ENCODE peak calls at places on chromosomes 13 and 19, in five cellular contexts. One of them, this sample, is unnamed.

GRCh38 chr13:33172400-33172799 is 113.2 kb downstream of the STARD13 start:
- DNase-seq in mesenchymal stem cell: no peak
- DNase-seq in IMR-90: no peak
- DNase-seq in neuronal stem cell: no peak
- DNase-seq in H1: no peak
- DNase-seq in this sample: peak; percentile 53

GRCh38 chr19:47228937-47229673 is 1.9 kb downstream of the BBC3 start:
- DNase-seq in mesenchymal stem cell: peak; percentile 79
- DNase-seq in IMR-90: peak; percentile 61
- DNase-seq in neuronal stem cell: no peak
- DNase-seq in H1: no peak
- DNase-seq in this sample: no peak

GRCh38 chr13:100361504-100361903 is 227.1 kb downstream of the GGACT start:
- DNase-seq in mesenchymal stem cell: peak; percentile 13
- DNase-seq in IMR-90: peak; percentile 62
- DNase-seq in neuronal stem cell: no peak
- DNase-seq in H1: no peak
- DNase-seq in this sample: no peak

GRCh38 chr13:94967183-94968039 is 255.1 kb upstream of the SOX21 start:
- DNase-seq in mesenchymal stem cell: peak; percentile 11
- DNase-seq in IMR-90: no peak
- DNase-seq in neuronal stem cell: peak; percentile 57
- DNase-seq in H1: peak; percentile 81
- DNase-seq in this sample: no peak

GRCh38 chr19:46766569-46767317 is 20.5 kb upstream of the STRN4 start:
- DNase-seq in mesenchymal stem cell: no peak
- DNase-seq in IMR-90: no peak
- DNase-seq in neuronal stem cell: no peak
- DNase-seq in H1: peak; percentile 84
- DNase-seq in this sample: peak; percentile 74

GRCh38 chr19:10505583-10506229 is 2.5 kb upstream of the KEAP1 start:
- DNase-seq in mesenchymal stem cell: peak; percentile 70
- DNase-seq in IMR-90: peak; percentile 50
- DNase-seq in neuronal stem cell: peak; percentile 65
- DNase-seq in H1: peak; percentile 95
- DNase-seq in this sample: peak; percentile 89

GRCh38 chr19:47681936-47682335 is 31.3 kb upstream of the EHD2 start:
- DNase-seq in mesenchymal stem cell: no peak
- DNase-seq in IMR-90: no peak
- DNase-seq in neuronal stem cell: no peak
- DNase-seq in H1: no peak
- DNase-seq in this sample: no peak

GRCh38 chr13:23876265-23876664 is 12.9 kb downstream of the MIPEP start:
- DNase-seq in mesenchymal stem cell: no peak
- DNase-seq in IMR-90: peak; percentile 23
- DNase-seq in neuronal stem cell: no peak
- DNase-seq in H1: no peak
- DNase-seq in this sample: peak; percentile 10

GRCh38 chr19:55304279-55304978 is 20.6 kb downstream of the BRSK1 start:
- DNase-seq in mesenchymal stem cell: no peak
- DNase-seq in IMR-90: no peak
- DNase-seq in neuronal stem cell: no peak
- DNase-seq in H1: peak; percentile 67
- DNase-seq in this sample: peak; percentile 86

GRCh38 chr13:88806438-88806837 is 1135.3 kb downstream of the SLITRK5 start:
- DNase-seq in mesenchymal stem cell: no peak
- DNase-seq in IMR-90: no peak
- DNase-seq in neuronal stem cell: no peak
- DNase-seq in H1: no peak
- DNase-seq in this sample: no peak

GRCh38 chr13:97977982-97978381 is 24.5 kb downstream of the IPO5 start:
- DNase-seq in mesenchymal stem cell: no peak
- DNase-seq in IMR-90: no peak
- DNase-seq in neuronal stem cell: no peak
- DNase-seq in H1: no peak
- DNase-seq in this sample: no peak

DNA sequence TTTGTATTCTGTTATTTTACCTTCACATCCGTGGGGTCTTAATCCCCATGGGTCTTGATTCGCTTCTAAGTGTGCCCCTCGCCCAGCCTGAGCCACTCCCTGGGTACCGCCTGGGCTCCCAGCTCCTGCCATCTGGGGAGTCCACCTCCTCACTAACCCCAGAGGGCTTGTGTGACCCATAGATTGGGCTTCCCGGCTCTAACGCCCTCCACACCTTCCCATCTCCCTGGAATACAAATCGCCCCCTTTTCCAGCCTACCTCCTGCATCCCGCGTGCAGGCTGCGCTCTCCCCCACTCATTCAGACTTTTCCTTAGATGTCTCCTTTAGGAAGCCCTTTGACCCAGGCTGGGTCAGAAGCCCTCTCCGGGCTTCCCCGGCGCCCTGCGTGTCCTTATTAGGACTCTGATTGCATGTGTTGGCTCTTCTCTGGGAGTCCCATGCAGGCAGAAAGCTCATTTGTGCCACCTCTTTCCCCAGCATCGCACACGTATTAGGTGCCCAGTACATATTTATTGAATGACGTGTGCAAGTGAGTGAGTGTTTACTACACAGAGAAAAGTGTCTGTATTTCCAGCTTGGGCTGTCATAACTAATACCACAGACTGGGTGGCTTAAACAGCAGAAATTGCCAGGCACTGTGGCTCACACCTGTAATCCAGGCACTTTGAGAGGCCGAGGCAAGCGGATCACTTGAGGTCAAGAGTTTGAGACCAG is 757 bp downstream of the CCDC124 start:
- DNase-seq in mesenchymal stem cell: peak; percentile 42
- DNase-seq in IMR-90: peak; percentile 42
- DNase-seq in neuronal stem cell: no peak
- DNase-seq in H1: no peak
- DNase-seq in this sample: peak; percentile 63
- H3K14ac ChIP-seq in mesenchymal stem cell: no peak overlapping the region
- H3K14ac ChIP-seq in IMR-90: peak overlapping the region; percentile 84
- H3K14ac ChIP-seq in neuronal stem cell: no peak overlapping the region
- H3K14ac ChIP-seq in H1: no peak overlapping the region
- H3K14ac ChIP-seq in this sample: peak overlapping the region; percentile 59

DNA sequence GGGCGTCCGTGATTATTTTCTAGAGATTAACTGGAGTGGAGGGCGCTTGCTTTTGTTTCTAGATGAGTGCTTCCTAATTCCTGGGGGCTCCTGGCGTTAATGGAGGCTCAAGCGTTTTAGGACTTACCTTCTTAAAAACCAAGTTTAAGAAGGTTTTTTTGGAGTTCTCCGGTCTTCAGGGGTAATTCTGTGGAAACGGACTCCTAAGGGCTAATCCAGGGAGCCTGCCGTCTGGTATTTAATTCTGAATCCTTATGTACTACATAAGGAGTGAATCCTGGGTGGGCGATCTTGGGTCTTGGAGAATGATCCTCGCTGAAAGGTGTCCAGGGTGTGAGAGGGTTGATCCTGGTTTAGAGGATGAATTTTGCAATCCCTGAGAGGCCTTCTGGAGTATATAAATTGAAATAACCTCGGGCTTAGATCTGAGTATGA is 357 bp downstream of the RPS11 start:
- DNase-seq in mesenchymal stem cell: no peak
- DNase-seq in IMR-90: no peak
- DNase-seq in neuronal stem cell: no peak
- DNase-seq in H1: no peak
- DNase-seq in this sample: no peak
- H2BK5ac ChIP-seq in mesenchymal stem cell: peak overlapping the region; percentile 34
- H2BK5ac ChIP-seq in IMR-90: peak overlapping the region; percentile 7
- H2BK5ac ChIP-seq in neuronal stem cell: no peak overlapping the region
- H2BK5ac ChIP-seq in H1: peak overlapping the region; percentile 9
- H2BK5ac ChIP-seq in this sample: peak overlapping the region; percentile 86

GRCh38 chr19:2483084-2483483 is 7.2 kb downstream of the GADD45B start:
- DNase-seq in mesenchymal stem cell: peak; percentile 49
- DNase-seq in IMR-90: no peak
- DNase-seq in neuronal stem cell: no peak
- DNase-seq in H1: no peak
- DNase-seq in this sample: no peak

GRCh38 chr19:2484178-2484937 is 8.4 kb downstream of the GADD45B start:
- DNase-seq in mesenchymal stem cell: no peak
- DNase-seq in IMR-90: no peak
- DNase-seq in neuronal stem cell: no peak
- DNase-seq in H1: no peak
- DNase-seq in this sample: no peak

GRCh38 chr19:2487090-2487489 is 11.2 kb downstream of the GADD45B start:
- DNase-seq in mesenchymal stem cell: no peak
- DNase-seq in IMR-90: no peak
- DNase-seq in neuronal stem cell: no peak
- DNase-seq in H1: no peak
- DNase-seq in this sample: no peak

GRCh38 chr19:2483484-2484151 is 7.7 kb downstream of the GADD45B start:
- DNase-seq in mesenchymal stem cell: no peak
- DNase-seq in IMR-90: no peak
- DNase-seq in neuronal stem cell: no peak
- DNase-seq in H1: no peak
- DNase-seq in this sample: no peak

GRCh38 chr19:2485428-2485827 is 9.5 kb downstream of the GADD45B start:
- DNase-seq in mesenchymal stem cell: no peak
- DNase-seq in IMR-90: no peak
- DNase-seq in neuronal stem cell: no peak
- DNase-seq in H1: no peak
- DNase-seq in this sample: no peak
- H3K9me3 ChIP-seq in mesenchymal stem cell: peaks cover 4% of the 10 kb centered on the region
- H3K9me3 ChIP-seq in IMR-90: peaks cover 17% of the 10 kb centered on the region
- H3K9me3 ChIP-seq in neuronal stem cell: peaks cover 17% of the 10 kb centered on the region
- H3K9me3 ChIP-seq in H1: no peaks in the 10 kb centered on the region
- H3K9me3 ChIP-seq in this sample: peaks cover 21% of the 10 kb centered on the region

GRCh38 chr19:6464070-6464873 is at the start of gene CRB3:
- DNase-seq in mesenchymal stem cell: no peak
- DNase-seq in IMR-90: no peak
- DNase-seq in neuronal stem cell: no peak
- DNase-seq in H1: peak; percentile 99
- DNase-seq in this sample: peak; percentile 57
- H3K14ac ChIP-seq in mesenchymal stem cell: no peak within 1 kb of the TSS
- H3K14ac ChIP-seq in IMR-90: no peak within 1 kb of the TSS
- H3K14ac ChIP-seq in neuronal stem cell: no peak within 1 kb of the TSS
- H3K14ac ChIP-seq in H1: no peak within 1 kb of the TSS
- H3K14ac ChIP-seq in this sample: peak within 1 kb of the TSS; percentile 83

DNA sequence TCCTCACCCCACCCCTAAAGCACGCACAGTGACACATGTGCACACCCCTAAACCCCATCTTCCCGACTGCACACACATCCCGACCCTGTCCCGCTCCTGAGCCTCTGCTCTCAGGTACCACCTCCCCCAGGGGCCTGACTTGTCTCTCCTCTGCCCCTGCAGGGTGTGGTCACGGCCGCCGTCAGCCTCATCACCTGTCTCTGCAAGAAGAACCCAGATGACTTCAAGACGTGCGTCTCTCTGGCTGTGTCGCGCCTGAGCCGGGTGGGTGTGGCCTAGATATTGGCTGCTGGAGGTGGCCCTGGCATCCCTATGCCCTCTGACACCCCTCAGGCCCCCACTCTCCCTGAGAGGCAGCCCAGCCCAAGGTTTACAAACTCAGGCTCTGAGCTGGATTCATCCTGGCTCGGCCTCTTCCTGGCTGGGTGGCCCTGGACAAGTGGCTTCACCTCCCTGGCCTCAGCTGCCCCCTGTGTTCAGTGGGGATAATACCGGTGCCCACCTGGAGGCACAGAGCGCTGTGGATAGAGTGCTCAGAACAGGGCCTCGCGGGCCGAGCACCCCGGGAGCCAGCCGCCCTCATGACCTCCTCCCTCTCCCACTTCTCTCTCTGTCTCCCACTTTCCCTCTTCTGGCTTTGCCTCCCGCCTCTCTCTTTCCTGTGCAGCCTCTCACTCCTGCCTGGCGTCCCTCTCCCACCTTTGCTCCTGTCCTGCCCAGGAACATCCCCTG is 20.1 kb downstream of the FUZ start:
- DNase-seq in mesenchymal stem cell: no peak
- DNase-seq in IMR-90: no peak
- DNase-seq in neuronal stem cell: no peak
- DNase-seq in H1: no peak
- DNase-seq in this sample: no peak
- H2BK5ac ChIP-seq in mesenchymal stem cell: no peak overlapping the region
- H2BK5ac ChIP-seq in IMR-90: no peak overlapping the region
- H2BK5ac ChIP-seq in neuronal stem cell: no peak overlapping the region
- H2BK5ac ChIP-seq in H1: no peak overlapping the region
- H2BK5ac ChIP-seq in this sample: no peak overlapping the region

GRCh38 chr13:44302948-44303575 is 70.6 kb upstream of the SERP2 start:
- DNase-seq in mesenchymal stem cell: peak; percentile 88
- DNase-seq in IMR-90: peak; percentile 50
- DNase-seq in neuronal stem cell: no peak
- DNase-seq in H1: no peak
- DNase-seq in this sample: no peak

GRCh38 chr13:44299544-44299943 is 74.1 kb upstream of the SERP2 start:
- DNase-seq in mesenchymal stem cell: no peak
- DNase-seq in IMR-90: no peak
- DNase-seq in neuronal stem cell: no peak
- DNase-seq in H1: no peak
- DNase-seq in this sample: no peak

GRCh38 chr13:44300895-44301638 is 72.6 kb upstream of the SERP2 start:
- DNase-seq in mesenchymal stem cell: peak; percentile 76
- DNase-seq in IMR-90: peak; percentile 87
- DNase-seq in neuronal stem cell: no peak
- DNase-seq in H1: no peak
- DNase-seq in this sample: peak; percentile 75

GRCh38 chr13:44302233-44302632 is 71.4 kb upstream of the SERP2 start:
- DNase-seq in mesenchymal stem cell: no peak
- DNase-seq in IMR-90: no peak
- DNase-seq in neuronal stem cell: no peak
- DNase-seq in H1: no peak
- DNase-seq in this sample: no peak

DNA sequence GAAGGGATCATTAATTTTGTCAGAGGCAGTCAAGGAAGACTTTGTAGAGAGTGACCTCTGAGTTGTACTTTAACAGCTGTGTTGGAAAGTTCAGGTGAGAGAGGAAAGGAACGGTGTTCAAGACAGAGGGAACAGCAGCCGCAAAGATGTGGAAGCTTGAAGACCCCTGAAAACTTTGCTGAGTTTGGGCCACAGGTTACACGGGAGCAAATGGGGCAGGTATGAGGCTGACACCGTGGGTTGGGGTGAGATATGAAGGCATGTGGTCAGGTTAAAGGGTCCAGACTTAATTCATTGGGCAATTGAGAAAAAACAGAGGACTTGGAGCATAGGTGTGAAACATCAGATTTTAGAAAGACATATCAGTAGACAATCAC is 72.0 kb upstream of the SERP2 start:
- DNase-seq in mesenchymal stem cell: no peak
- DNase-seq in IMR-90: no peak
- DNase-seq in neuronal stem cell: no peak
- DNase-seq in H1: no peak
- DNase-seq in this sample: no peak
- H3K9me3 ChIP-seq in mesenchymal stem cell: no peaks in the 10 kb centered on the region
- H3K9me3 ChIP-seq in IMR-90: no peaks in the 10 kb centered on the region
- H3K9me3 ChIP-seq in neuronal stem cell: no peaks in the 10 kb centered on the region
- H3K9me3 ChIP-seq in H1: no peaks in the 10 kb centered on the region
- H3K9me3 ChIP-seq in this sample: no peaks in the 10 kb centered on the region

GRCh38 chr19:3700242-3701032 is at the start of gene PIP5K1C:
- DNase-seq in mesenchymal stem cell: peak; percentile 79
- DNase-seq in IMR-90: peak; percentile 78
- DNase-seq in neuronal stem cell: peak; percentile 91
- DNase-seq in H1: peak; percentile 99
- DNase-seq in this sample: peak; percentile 95
- H3K14ac ChIP-seq in mesenchymal stem cell: peak within 1 kb of the TSS; percentile 49
- H3K14ac ChIP-seq in IMR-90: peak within 1 kb of the TSS; percentile 48
- H3K14ac ChIP-seq in neuronal stem cell: peak within 1 kb of the TSS; percentile 38
- H3K14ac ChIP-seq in H1: no peak within 1 kb of the TSS
- H3K14ac ChIP-seq in this sample: peak within 1 kb of the TSS; percentile 77

This sample was measured in trophoblast cell.